ENCODE peak calls at places on chromosomes 6 and 20, in four cellular contexts. V is body of pancreas, H is A673, O is Peyer's patch. R is an unnamed sample. For H3K4me1 and H3K36me3, the result is how much of the 10 kb centered on the place peaks cover.

GRCh38 chr20:39874049-39874893 is 814.8 kb downstream of the MAFB start:
- DNase-seq in V (peak), O (peak), H (peak), R (peak)

GRCh38 chr6:38610050-38610619 is 29.6 kb downstream of the BTBD9 start:
- DNase-seq in V (no peak), H (no peak), O (no peak), R (no peak)

GRCh38 chr6:108105584-108105983 is 31.0 kb upstream of the OSTM1 start:
- DNase-seq in V (no peak), H (no peak), O (no peak), R (no peak)

GRCh38 chr20:14838663-14839650 is 501.5 kb upstream of the FLRT3 start:
- DNase-seq in V (no peak), O (no peak), H (no peak), R (no peak)

GRCh38 chr6:110002676-110003075 is 24.6 kb downstream of the GPR6 start:
- DNase-seq in O (no peak), H (no peak), V (no peak), R (no peak)

GRCh38 chr6:37137201-37137880 is 32.6 kb upstream of the PIM1 start:
- DNase-seq in O (no peak), V (peak), H (peak), R (no peak)

GRCh38 chr6:75855047-75855446 is 106.0 kb downstream of the MYO6 start:
- DNase-seq in H (peak), V (peak), O (no peak), R (no peak)

GRCh38 chr20:31260326-31260932 is 3.0 kb downstream of the DEFB115 start:
- DNase-seq in O (no peak), V (no peak), H (peak), R (no peak)

GRCh38 chr6:1838604-1839003 is 228.9 kb downstream of the FOXC1 start:
- DNase-seq in V (no peak), O (no peak), H (peak), R (no peak)

GRCh38 chr6:79913369-79913768 is 34.0 kb downstream of the ELOVL4 start:
- DNase-seq in V (no peak), O (no peak), H (no peak), R (no peak)

GRCh38 chr20:61560361-61560853 is 308.3 kb downstream of the CDH4 start:
- DNase-seq in H (peak), O (no peak), V (peak), R (no peak)

GRCh38 chr20:60729119-60729900 is 522.8 kb upstream of the CDH4 start:
- DNase-seq in H (no peak), V (no peak), O (no peak), R (no peak)

GRCh38 chr6:53109612-53110011 is 39.0 kb downstream of the GCM1 start:
- DNase-seq in V (no peak), O (no peak), H (no peak), R (no peak)

GRCh38 chr6:125323376-125323775 is 21.6 kb upstream of the HDDC2 start:
- DNase-seq in H (no peak), V (no peak), O (no peak), R (no peak)

GRCh38 chr20:62481441-62482135 is 5.8 kb upstream of the GATA5 start:
- DNase-seq in O (no peak), V (no peak), H (no peak), R (no peak)

GRCh38 chr6:12033770-12034169 is 21.7 kb downstream of the HIVEP1 start:
- DNase-seq in H (peak), V (no peak), O (no peak), R (no peak)

GRCh38 chr20:62618622-62619529 is 23.4 kb upstream of the SLCO4A1 start:
- DNase-seq in H (peak), O (no peak), V (no peak), R (no peak)

GRCh38 chr6:141482773-141483172 is 650.0 kb upstream of the GJE1 start:
- DNase-seq in H (peak), V (no peak), O (no peak), R (no peak)

GRCh38 chr6:12265795-12266194 is 24.4 kb upstream of the EDN1 start:
- DNase-seq in H (no peak), V (peak), O (no peak), R (no peak)

GRCh38 chr20:49395183-49395582 is 87.3 kb downstream of the KCNB1 start:
- DNase-seq in V (peak), O (no peak), H (no peak), R (no peak)

GRCh38 chr20:6533828-6534388 is 233.6 kb upstream of the BMP2 start:
- DNase-seq in H (peak), V (no peak), O (no peak), R (no peak)

GRCh38 chr6:160477901-160478300 is 129.7 kb downstream of the SLC22A3 start:
- DNase-seq in O (no peak), H (no peak), V (no peak), R (no peak)

GRCh38 chr20:63337786-63338420 is 23.2 kb downstream of the CHRNA4 start:
- DNase-seq in V (no peak), H (no peak), O (no peak), R (no peak)

GRCh38 chr6:100366419-100366818 is 98.3 kb downstream of the SIM1 start:
- DNase-seq in V (no peak), H (no peak), O (no peak), R (no peak)

GRCh38 chr6:32200711-32201475 is 8.4 kb upstream of the GPSM3 start:
- DNase-seq in V (no peak), H (no peak), O (no peak), R (no peak)

GRCh38 chr6:148348335-148348734 is 5.7 kb downstream of the SASH1 start:
- DNase-seq in H (no peak), O (no peak), V (no peak), R (no peak)

GRCh38 chr20:12455152-12455551 is 537.5 kb downstream of the BTBD3 start:
- DNase-seq in O (no peak), H (no peak), V (no peak), R (no peak)

GRCh38 chr20:50121858-50122271 is 8.9 kb upstream of the UBE2V1 start:
- DNase-seq in H (peak), V (no peak), O (no peak), R (peak)

GRCh38 chr6:108643184-108643583 is 82.5 kb downstream of the FOXO3 start:
- DNase-seq in O (no peak), H (no peak), V (no peak), R (no peak)

GRCh38 chr6:19757036-19757435 is 80.1 kb upstream of the ID4 start:
- DNase-seq in H (no peak), O (no peak), V (no peak), R (no peak)

GRCh38 chr6:170074907-170075306 is 216.0 kb downstream of the DLL1 start:
- DNase-seq in V (no peak), O (peak), H (no peak), R (no peak)

GRCh38 chr6:137493218-137494038 is 766 bp downstream of the OLIG3 start:
- DNase-seq in H (no peak), O (peak), V (peak), R (peak)

GRCh38 chr20:57190536-57191265 is 75.7 kb downstream of the BMP7 start:
- DNase-seq in O (no peak), H (no peak), V (no peak), R (no peak)

DNA sequence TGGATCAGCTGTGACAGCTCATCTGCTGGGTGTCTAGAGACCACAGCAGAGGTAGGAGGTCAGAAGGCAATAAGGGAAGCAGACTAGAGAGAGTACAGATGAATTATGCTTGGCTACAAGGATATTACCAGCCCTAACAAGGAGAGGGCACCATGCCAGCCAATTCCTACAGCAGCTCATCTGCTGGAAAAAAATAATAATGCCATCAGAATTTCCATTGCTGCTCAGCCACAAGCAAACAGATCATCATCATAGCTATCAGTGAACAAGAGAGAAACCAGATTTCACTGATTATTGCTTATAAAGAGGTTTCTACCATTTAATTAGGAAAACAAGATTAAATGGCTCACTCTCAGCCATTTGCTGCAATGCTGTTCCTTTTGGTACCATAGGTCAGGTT is 66.5 kb downstream of the PSMG4 start:
- DNase-seq in V (peak), H (no peak), O (no peak), R (no peak)
- TF ChIP-seq CTCF in V (no peak), H (no peak), O (no peak), R (no peak)

DNA sequence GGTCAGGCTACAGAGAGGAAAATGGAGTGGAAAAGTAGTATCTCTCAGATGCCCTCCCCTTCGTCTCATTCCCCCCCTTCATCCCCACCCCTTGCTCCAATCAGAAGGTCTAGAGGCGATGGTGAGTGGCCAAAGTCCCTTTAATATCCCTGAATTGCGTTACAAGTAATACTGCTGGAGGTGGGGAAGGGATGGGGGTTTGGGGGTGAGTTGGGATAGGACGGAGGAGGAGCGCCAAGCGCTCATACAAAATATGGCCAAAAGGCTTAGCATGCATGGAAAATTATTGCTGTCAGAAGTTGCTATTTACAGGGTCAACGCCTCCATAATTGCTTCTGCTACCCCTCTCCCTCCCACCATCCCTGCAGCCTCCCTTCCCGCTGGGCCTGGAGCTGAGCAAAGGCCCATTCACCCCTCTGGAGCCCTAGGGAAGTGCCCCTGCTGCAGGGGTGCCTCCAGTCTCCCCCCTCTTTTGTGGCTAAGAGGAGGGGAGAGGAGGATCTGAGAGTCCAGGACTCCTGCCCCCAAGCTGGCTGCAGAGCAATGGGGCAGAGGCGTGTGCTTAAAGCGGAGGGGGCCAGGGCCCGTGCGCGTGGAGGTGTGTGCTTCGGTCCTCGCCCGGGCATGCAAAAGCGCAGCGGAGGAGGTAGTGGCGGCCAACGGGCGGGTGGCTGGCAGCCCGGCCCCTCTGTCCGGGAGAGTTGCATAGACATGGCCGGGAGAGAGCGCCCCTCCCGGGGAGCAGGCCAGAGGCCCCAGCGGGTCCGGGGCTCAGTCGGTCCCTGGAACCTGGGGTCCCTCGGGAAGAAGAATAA is 8.7 kb upstream of the SRXN1 start:
- DNase-seq in H (no peak), V (no peak), O (no peak), R (no peak)
- H3K4me1 ChIP-seq in H (under half), V (under half), O (under half), R (under half)

GRCh38 chr6:157823001-157823522 is at the start of gene SNX9:
- DNase-seq in H (peak), O (peak), V (peak), R (peak)
- H3K36me3 ChIP-seq in H (under half), O (under half), V (under half), R (under half)

GRCh38 chr6:42394881-42395620 is 56.7 kb downstream of the TRERF1 start:
- DNase-seq in H (no peak), O (no peak), V (peak), R (no peak)

GRCh38 chr6:42400031-42400760 is 51.5 kb downstream of the TRERF1 start:
- DNase-seq in H (no peak), V (no peak), O (no peak), R (no peak)

GRCh38 chr6:42394151-42394550 is 57.6 kb downstream of the TRERF1 start:
- DNase-seq in V (no peak), O (no peak), H (no peak), R (no peak)

GRCh38 chr6:42393339-42393738 is 58.4 kb downstream of the TRERF1 start:
- DNase-seq in H (no peak), O (no peak), V (no peak), R (no peak)

GRCh38 chr6:42396720-42397119 is 55.0 kb downstream of the TRERF1 start:
- DNase-seq in V (no peak), H (no peak), O (no peak), R (no peak)
- TF ChIP-seq CTCF in V (no peak), H (peak), O (no peak), R (no peak)

DNA sequence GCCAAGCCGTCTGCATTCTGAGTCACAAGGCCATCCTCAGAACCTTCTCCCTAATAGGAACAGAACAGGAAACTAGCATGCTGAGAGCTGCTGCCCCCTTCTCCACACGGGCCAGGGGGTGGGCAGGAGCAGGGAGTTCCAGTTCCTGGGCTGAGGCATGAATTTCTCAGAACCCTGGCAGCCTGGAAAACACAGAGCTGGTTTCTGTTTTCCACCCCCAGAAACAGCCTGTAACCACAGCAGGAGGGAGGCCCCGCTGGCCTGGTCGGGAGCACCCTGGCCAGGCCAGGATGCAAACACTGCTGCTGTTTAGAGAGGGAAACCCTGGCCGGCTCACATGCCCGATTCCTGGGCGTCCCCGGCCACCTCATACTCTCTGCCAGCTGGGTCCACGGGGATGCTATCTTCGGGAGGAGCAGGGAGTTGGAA is 130.2 kb downstream of the NFATC2 start:
- DNase-seq in O (no peak), V (no peak), H (peak), R (no peak)
- H3K4me1 ChIP-seq in O (under half), V (under half), H (under half), R (under half)

DNA sequence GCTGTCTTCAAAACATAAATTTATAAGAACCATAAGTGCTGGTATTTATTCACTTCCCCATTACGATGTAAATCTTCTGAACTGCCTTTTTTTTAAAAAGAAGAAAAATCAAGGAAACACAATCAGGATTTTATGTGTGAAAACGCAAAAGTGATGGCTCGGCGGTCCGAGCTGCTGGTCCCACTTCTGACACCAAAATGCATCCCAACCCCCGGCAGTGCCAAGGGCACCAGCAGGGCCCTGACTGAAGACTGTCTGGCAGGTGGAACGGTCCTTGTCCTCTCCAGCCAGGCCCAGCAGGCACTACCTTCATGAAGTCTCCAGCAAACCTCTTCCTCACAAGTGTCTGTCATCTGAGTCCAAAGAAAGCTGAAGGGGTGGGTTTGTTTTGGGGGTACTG is 41.2 kb downstream of the TBC1D7 start:
- DNase-seq in H (no peak), O (no peak), V (no peak), R (no peak)
- H3K36me3 ChIP-seq in H (under half), O (under half), V (under half), R (under half)

R was measured in upper lobe of right lung.